ENCODE peak calls at places on chromosomes 12 and 14, in four cellular contexts. One of them, this sample, is unnamed.

GRCh38 chr12:3651585-3652424 is 101.1 kb downstream of the CRACR2A start:
- DNase-seq in GM12878: no peak
- DNase-seq in foreskin fibroblast: peak; percentile 33
- DNase-seq in cardiac fibroblast: no peak
- DNase-seq in this sample: no peak

GRCh38 chr14:68039593-68039992 is 220.0 kb downstream of the RAD51B start:
- DNase-seq in GM12878: no peak
- DNase-seq in foreskin fibroblast: no peak
- DNase-seq in cardiac fibroblast: no peak
- DNase-seq in this sample: no peak

GRCh38 chr12:121812320-121812871 is 8.6 kb downstream of the SETD1B start:
- DNase-seq in GM12878: no peak
- DNase-seq in foreskin fibroblast: peak; percentile 87
- DNase-seq in cardiac fibroblast: peak; percentile 82
- DNase-seq in this sample: peak; percentile 79

GRCh38 chr12:4215862-4216541 is 57.6 kb upstream of the CCND2 start:
- DNase-seq in GM12878: peak; percentile 57
- DNase-seq in foreskin fibroblast: no peak
- DNase-seq in cardiac fibroblast: no peak
- DNase-seq in this sample: no peak

GRCh38 chr14:99592933-99593753 is 10.9 kb downstream of the CCDC85C start:
- DNase-seq in GM12878: no peak
- DNase-seq in foreskin fibroblast: no peak
- DNase-seq in cardiac fibroblast: no peak
- DNase-seq in this sample: no peak

GRCh38 chr14:36227344-36227743 is 50.8 kb upstream of the PTCSC3 start:
- DNase-seq in GM12878: no peak
- DNase-seq in foreskin fibroblast: no peak
- DNase-seq in cardiac fibroblast: no peak
- DNase-seq in this sample: no peak

GRCh38 chr12:92466391-92467305 is 236.1 kb upstream of the PLEKHG7 start:
- DNase-seq in GM12878: peak; percentile 90
- DNase-seq in foreskin fibroblast: no peak
- DNase-seq in cardiac fibroblast: no peak
- DNase-seq in this sample: peak; percentile 20

GRCh38 chr12:107355004-107355565 is 261.7 kb upstream of the CRY1 start:
- DNase-seq in GM12878: no peak
- DNase-seq in foreskin fibroblast: no peak
- DNase-seq in cardiac fibroblast: no peak
- DNase-seq in this sample: no peak

GRCh38 chr14:57725399-57726077 is 140.4 kb downstream of the SLC35F4 start:
- DNase-seq in GM12878: no peak
- DNase-seq in foreskin fibroblast: peak; percentile 70
- DNase-seq in cardiac fibroblast: peak; percentile 50
- DNase-seq in this sample: no peak

GRCh38 chr12:14261096-14261495 is 104.4 kb upstream of the ATF7IP start:
- DNase-seq in GM12878: no peak
- DNase-seq in foreskin fibroblast: no peak
- DNase-seq in cardiac fibroblast: no peak
- DNase-seq in this sample: peak; percentile 10

GRCh38 chr12:123119808-123120207 is 31.1 kb downstream of the PITPNM2 start:
- DNase-seq in GM12878: peak; percentile 57
- DNase-seq in foreskin fibroblast: peak; percentile 67
- DNase-seq in cardiac fibroblast: no peak
- DNase-seq in this sample: no peak

GRCh38 chr14:74653386-74654138 is 41.5 kb upstream of the LTBP2 start:
- DNase-seq in GM12878: no peak
- DNase-seq in foreskin fibroblast: peak; percentile 87
- DNase-seq in cardiac fibroblast: no peak
- DNase-seq in this sample: no peak

GRCh38 chr12:48000878-48001321 is 3.4 kb downstream of the COL2A1 start:
- DNase-seq in GM12878: no peak
- DNase-seq in foreskin fibroblast: peak; percentile 80
- DNase-seq in cardiac fibroblast: peak; percentile 62
- DNase-seq in this sample: no peak

GRCh38 chr14:85131523-85131922 is 398.4 kb upstream of the FLRT2 start:
- DNase-seq in GM12878: no peak
- DNase-seq in foreskin fibroblast: no peak
- DNase-seq in cardiac fibroblast: no peak
- DNase-seq in this sample: peak; percentile 71
- TF ChIP-seq CTCF in GM12878: no peak
- TF ChIP-seq CTCF in foreskin fibroblast: no peak
- TF ChIP-seq CTCF in cardiac fibroblast: no peak
- TF ChIP-seq CTCF in this sample: peak; percentile 12

DNA sequence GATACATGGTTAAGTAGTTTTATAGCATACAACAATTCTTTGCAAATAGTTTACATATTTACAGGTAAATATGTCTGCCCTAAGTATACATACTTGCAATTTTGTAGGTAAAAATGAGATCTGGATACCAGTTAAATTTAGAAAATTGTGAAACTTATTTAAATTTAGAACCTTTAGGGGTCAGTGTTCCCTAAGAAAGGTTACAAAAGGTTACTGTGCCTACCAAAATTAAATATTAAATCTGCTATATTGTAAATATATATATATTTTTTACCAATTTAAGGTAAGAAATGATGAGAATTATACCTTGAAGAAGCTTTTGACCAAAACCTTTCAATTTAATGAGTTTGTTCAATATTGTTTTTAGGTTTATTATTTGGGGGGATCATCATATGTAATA is 54.0 kb downstream of the MIPOL1 start:
- DNase-seq in GM12878: no peak
- DNase-seq in foreskin fibroblast: no peak
- DNase-seq in cardiac fibroblast: no peak
- DNase-seq in this sample: no peak
- TF ChIP-seq CTCF in GM12878: no peak
- TF ChIP-seq CTCF in foreskin fibroblast: no peak
- TF ChIP-seq CTCF in cardiac fibroblast: no peak
- TF ChIP-seq CTCF in this sample: no peak

GRCh38 chr14:81625343-81625742 is 91.7 kb upstream of the SEL1L start:
- DNase-seq in GM12878: no peak
- DNase-seq in foreskin fibroblast: peak; percentile 2
- DNase-seq in cardiac fibroblast: peak; percentile 4
- DNase-seq in this sample: no peak
- TF ChIP-seq CTCF in GM12878: peak; percentile 54
- TF ChIP-seq CTCF in foreskin fibroblast: no peak
- TF ChIP-seq CTCF in cardiac fibroblast: no peak
- TF ChIP-seq CTCF in this sample: peak; percentile 34

GRCh38 chr12:132761911-132762583 is 415 bp upstream of the ANKLE2 start:
- DNase-seq in GM12878: no peak
- DNase-seq in foreskin fibroblast: peak; percentile 96
- DNase-seq in cardiac fibroblast: peak; percentile 93
- DNase-seq in this sample: peak; percentile 84
- TF ChIP-seq CTCF in GM12878: peak; percentile 25
- TF ChIP-seq CTCF in foreskin fibroblast: peak; percentile 12
- TF ChIP-seq CTCF in cardiac fibroblast: peak; percentile 7
- TF ChIP-seq CTCF in this sample: peak; percentile 40

DNA sequence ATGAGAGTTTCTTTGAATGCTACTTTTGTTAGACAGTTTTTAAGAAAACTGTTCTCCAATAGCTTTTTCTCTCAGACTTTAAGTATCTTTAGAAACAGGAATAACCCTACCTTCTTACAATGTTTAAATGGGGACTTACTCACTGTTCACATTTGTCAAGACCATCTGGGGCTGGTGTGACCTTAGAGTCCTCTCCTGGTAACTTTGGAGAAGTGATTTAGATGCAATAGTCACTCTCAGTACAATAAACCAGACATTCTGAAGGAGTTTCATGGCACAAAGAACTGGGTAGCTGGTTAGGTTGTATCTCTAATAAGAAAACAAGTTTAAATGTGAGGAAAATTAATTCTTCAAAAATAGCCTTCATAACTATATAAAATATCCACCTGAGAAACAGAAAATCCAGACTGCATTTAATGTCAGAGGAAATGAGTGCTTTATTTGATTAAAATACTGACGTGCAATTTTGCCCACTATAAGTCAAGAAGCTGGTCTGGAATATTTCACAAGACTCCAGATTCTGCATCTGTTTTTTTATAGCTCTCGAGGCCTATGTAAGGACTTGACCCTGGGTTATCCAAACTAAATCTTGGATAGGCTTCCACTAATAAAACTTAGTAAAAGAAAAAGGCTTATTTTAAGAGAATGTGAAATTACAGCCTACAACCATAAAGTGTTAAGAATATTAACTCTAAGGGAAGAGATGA is 108.7 kb downstream of the PTGER2 start:
- DNase-seq in GM12878: no peak
- DNase-seq in foreskin fibroblast: peak; percentile 75
- DNase-seq in cardiac fibroblast: no peak
- DNase-seq in this sample: no peak
- TF ChIP-seq CTCF in GM12878: no peak
- TF ChIP-seq CTCF in foreskin fibroblast: no peak
- TF ChIP-seq CTCF in cardiac fibroblast: no peak
- TF ChIP-seq CTCF in this sample: no peak

DNA sequence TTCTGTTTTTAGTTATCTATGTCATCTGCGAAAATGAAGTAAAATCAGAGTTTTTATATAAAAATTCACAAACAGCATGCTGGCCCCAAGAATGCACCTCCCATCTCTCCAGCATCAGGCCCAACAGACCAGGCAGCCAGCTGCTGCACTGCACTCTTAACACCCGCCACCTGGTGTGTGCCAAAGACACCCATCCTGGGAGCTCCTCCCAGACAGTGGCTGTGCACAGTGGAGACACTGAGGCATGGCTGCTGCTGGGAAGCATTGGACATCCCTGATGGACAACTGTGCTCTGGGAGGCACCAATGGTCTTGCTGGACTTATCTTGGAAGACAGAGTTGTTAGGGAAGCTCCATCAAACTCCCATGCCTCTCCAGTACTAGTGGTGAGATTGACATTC is 817.3 kb downstream of the TMEM121 start:
- DNase-seq in GM12878: no peak
- DNase-seq in foreskin fibroblast: no peak
- DNase-seq in cardiac fibroblast: no peak
- DNase-seq in this sample: no peak
- TF ChIP-seq CTCF in GM12878: no peak
- TF ChIP-seq CTCF in foreskin fibroblast: no peak
- TF ChIP-seq CTCF in cardiac fibroblast: no peak
- TF ChIP-seq CTCF in this sample: no peak

DNA sequence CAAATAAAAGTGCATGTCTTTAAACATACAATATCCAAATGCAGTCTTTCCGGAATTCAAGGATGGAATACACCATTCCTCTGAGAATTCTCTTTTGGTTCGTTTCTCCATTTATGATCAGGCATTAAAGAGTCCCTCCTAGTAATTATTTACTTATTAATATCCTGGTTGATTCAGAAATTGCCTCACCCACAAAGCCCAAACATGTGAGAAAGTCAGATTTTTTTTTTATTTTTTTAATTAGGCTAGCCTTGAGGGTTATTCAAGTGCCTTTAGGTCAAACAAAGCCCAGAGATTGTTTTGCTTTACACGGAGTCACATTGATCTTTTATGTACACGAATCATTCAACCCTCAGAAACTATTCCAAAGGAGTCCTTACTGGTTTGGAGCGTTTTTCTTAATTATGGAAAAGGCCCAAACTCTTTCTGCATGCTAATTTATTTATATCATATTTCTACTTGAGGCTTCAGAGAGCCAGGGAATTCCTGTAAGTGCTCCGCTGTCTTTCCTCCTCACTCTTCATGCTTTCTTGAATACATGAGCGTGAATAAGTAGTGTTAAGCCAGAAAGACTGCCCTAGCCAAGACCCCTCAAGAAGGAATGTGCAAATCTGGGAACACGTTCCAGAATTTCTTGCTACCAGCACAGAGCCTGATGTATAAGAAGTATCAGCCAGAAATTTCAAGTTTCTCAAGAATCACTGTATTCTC is 6.5 kb upstream of the TSPAN8 start:
- DNase-seq in GM12878: no peak
- DNase-seq in foreskin fibroblast: no peak
- DNase-seq in cardiac fibroblast: peak; percentile 76
- DNase-seq in this sample: no peak
- TF ChIP-seq CTCF in GM12878: no peak
- TF ChIP-seq CTCF in foreskin fibroblast: no peak
- TF ChIP-seq CTCF in cardiac fibroblast: no peak
- TF ChIP-seq CTCF in this sample: no peak

GRCh38 chr12:78121969-78122610 is 291.4 kb downstream of the NAV3 start:
- DNase-seq in GM12878: no peak
- DNase-seq in foreskin fibroblast: no peak
- DNase-seq in cardiac fibroblast: no peak
- DNase-seq in this sample: no peak

GRCh38 chr12:78118486-78118885 is 287.8 kb downstream of the NAV3 start:
- DNase-seq in GM12878: no peak
- DNase-seq in foreskin fibroblast: no peak
- DNase-seq in cardiac fibroblast: no peak
- DNase-seq in this sample: no peak

GRCh38 chr12:78118036-78118435 is 287.3 kb downstream of the NAV3 start:
- DNase-seq in GM12878: no peak
- DNase-seq in foreskin fibroblast: no peak
- DNase-seq in cardiac fibroblast: no peak
- DNase-seq in this sample: no peak

GRCh38 chr12:78119351-78119918 is 288.7 kb downstream of the NAV3 start:
- DNase-seq in GM12878: no peak
- DNase-seq in foreskin fibroblast: no peak
- DNase-seq in cardiac fibroblast: no peak
- DNase-seq in this sample: no peak

GRCh38 chr12:78120866-78121590 is 290.3 kb downstream of the NAV3 start:
- DNase-seq in GM12878: no peak
- DNase-seq in foreskin fibroblast: peak; percentile 55
- DNase-seq in cardiac fibroblast: peak; percentile 76
- DNase-seq in this sample: no peak
- TF ChIP-seq CTCF in GM12878: no peak
- TF ChIP-seq CTCF in foreskin fibroblast: peak; percentile 20
- TF ChIP-seq CTCF in cardiac fibroblast: peak; percentile 33
- TF ChIP-seq CTCF in this sample: no peak

This sample was measured in body of pancreas.